ENCODE peak calls at places on chromosomes 11 and 22, in nine cellular contexts. K, J, D, V, O, B, F, X and P are unnamed samples.

GRCh38 chr11:7690648-7691047 is 15.6 kb downstream of the OVCH2 start:
- DNase-seq in K (no peak), J (peak), D (no peak), V (no peak), O (peak), B (no peak), F (no peak), X (no peak), P (no peak)

GRCh38 chr11:134664863-134665535 is 253.0 kb upstream of the B3GAT1 start:
- DNase-seq in K (no peak), J (no peak), D (no peak), V (no peak), O (no peak), B (no peak), F (no peak), X (no peak), P (no peak)

GRCh38 chr11:57205046-57205671 is 23.4 kb downstream of the LRRC55 start:
- DNase-seq in K (no peak), J (peak), D (no peak), V (no peak), O (peak), B (peak), F (peak), X (no peak), P (peak)

GRCh38 chr11:68546555-68546954 is 86.0 kb downstream of the PPP6R3 start:
- DNase-seq in K (no peak), J (no peak), D (no peak), V (no peak), O (no peak), B (peak), F (no peak), X (no peak), P (no peak)

GRCh38 chr11:61587951-61588695 is 7.2 kb upstream of the SYT7 start:
- DNase-seq in K (no peak), J (no peak), D (peak), V (no peak), O (no peak), B (no peak), F (no peak), X (peak), P (peak)

GRCh38 chr11:64306563-64306875 is 1.2 kb downstream of the ESRRA start:
- DNase-seq in K (no peak), J (no peak), D (no peak), V (no peak), O (no peak), B (no peak), F (no peak), X (no peak), P (no peak)

GRCh38 chr22:23404689-23405365 is 175.3 kb downstream of the IGLL1 start:
- DNase-seq in K (no peak), J (peak), D (no peak), V (no peak), O (peak), B (no peak), F (no peak), X (no peak), P (no peak)

GRCh38 chr11:65298131-65298535 is 16.5 kb upstream of the CDC42EP2 start:
- DNase-seq in K (peak), J (peak), D (no peak), V (peak), O (peak), B (no peak), F (no peak), X (no peak), P (peak)

GRCh38 chr22:30742291-30743256 is 47.9 kb downstream of the OSBP2 start:
- DNase-seq in K (no peak), J (no peak), D (no peak), V (no peak), O (peak), B (no peak), F (no peak), X (no peak), P (no peak)

GRCh38 chr11:12017243-12017678 is 8.8 kb upstream of the DKK3 start:
- DNase-seq in K (no peak), J (peak), D (no peak), V (no peak), O (peak), B (no peak), F (no peak), X (no peak), P (no peak)

GRCh38 chr11:75066061-75066460 is 30.6 kb downstream of the OR2AT4 start:
- DNase-seq in K (no peak), J (no peak), D (no peak), V (no peak), O (peak), B (no peak), F (no peak), X (no peak), P (no peak)

GRCh38 chr22:40635008-40635939 is 1.2 kb downstream of the MRTFA start:
- DNase-seq in K (no peak), J (peak), D (no peak), V (no peak), O (peak), B (no peak), F (no peak), X (no peak), P (no peak)

GRCh38 chr11:97937501-97937900 is 1083.2 kb upstream of the CNTN5 start:
- DNase-seq in K (no peak), J (peak), D (no peak), V (no peak), O (no peak), B (peak), F (peak), X (no peak), P (no peak)

GRCh38 chr22:37608477-37609239 is at the start of gene GGA1:
- DNase-seq in K (peak), J (peak), D (peak), V (peak), O (peak), B (peak), F (peak), X (peak), P (peak)

GRCh38 chr11:11389238-11389637 is 36.2 kb upstream of the CSNK2A3 start:
- DNase-seq in K (no peak), J (peak), D (no peak), V (no peak), O (no peak), B (no peak), F (no peak), X (no peak), P (no peak)

GRCh38 chr11:129724866-129725265 is 90.8 kb upstream of the TMEM45B start:
- DNase-seq in K (no peak), J (no peak), D (no peak), V (no peak), O (no peak), B (no peak), F (no peak), X (no peak), P (no peak)

GRCh38 chr11:68351450-68352275 is 39.3 kb downstream of the LRP5 start:
- DNase-seq in K (no peak), J (no peak), D (no peak), V (no peak), O (no peak), B (no peak), F (no peak), X (no peak), P (no peak)

GRCh38 chr11:59062602-59063529 is 23.2 kb upstream of the GLYATL1B start:
- DNase-seq in K (no peak), J (no peak), D (no peak), V (no peak), O (no peak), B (no peak), F (no peak), X (no peak), P (no peak)